ENCODE peak calls at places on chromosome 22, in seven cellular contexts. One of them, this sample, is unnamed. For H3K27me3, the result is how much of the 10 kb centered on the place peaks cover.

GRCh38 chr22:29914165-29914564 is 31.2 kb downstream of the MTMR3 start:
- DNase-seq in Peyer's patch: no peak
- DNase-seq in left ventricle myocardium inferior: no peak
- DNase-seq in pancreas: no peak
- DNase-seq in HL-60: no peak
- DNase-seq in heart right ventricle: no peak
- DNase-seq in heart left ventricle: no peak
- DNase-seq in this sample: no peak

GRCh38 chr22:25478573-25478972 is 85.9 kb upstream of the GRK3 start:
- DNase-seq in Peyer's patch: no peak
- DNase-seq in left ventricle myocardium inferior: no peak
- DNase-seq in pancreas: no peak
- DNase-seq in HL-60: no peak
- DNase-seq in heart right ventricle: no peak
- DNase-seq in heart left ventricle: no peak
- DNase-seq in this sample: no peak

GRCh38 chr22:19503869-19504268 is 20.3 kb downstream of the CLDN5 start:
- DNase-seq in Peyer's patch: no peak
- DNase-seq in left ventricle myocardium inferior: no peak
- DNase-seq in pancreas: no peak
- DNase-seq in HL-60: no peak
- DNase-seq in heart right ventricle: no peak
- DNase-seq in heart left ventricle: no peak
- DNase-seq in this sample: no peak

GRCh38 chr22:31327786-31328544 is 18.2 kb downstream of the PATZ1 start:
- DNase-seq in Peyer's patch: no peak
- DNase-seq in left ventricle myocardium inferior: no peak
- DNase-seq in pancreas: no peak
- DNase-seq in HL-60: no peak
- DNase-seq in heart right ventricle: no peak
- DNase-seq in heart left ventricle: no peak
- DNase-seq in this sample: no peak

GRCh38 chr22:23276656-23277582 is 96.6 kb downstream of the BCR start:
- DNase-seq in Peyer's patch: no peak
- DNase-seq in left ventricle myocardium inferior: no peak
- DNase-seq in pancreas: no peak
- DNase-seq in HL-60: no peak
- DNase-seq in heart right ventricle: no peak
- DNase-seq in heart left ventricle: no peak
- DNase-seq in this sample: no peak

GRCh38 chr22:47372596-47373385 is 610.3 kb downstream of the TBC1D22A start:
- DNase-seq in Peyer's patch: peak
- DNase-seq in left ventricle myocardium inferior: no peak
- DNase-seq in pancreas: no peak
- DNase-seq in HL-60: no peak
- DNase-seq in heart right ventricle: no peak
- DNase-seq in heart left ventricle: no peak
- DNase-seq in this sample: no peak

GRCh38 chr22:39266398-39267030 is 21.7 kb upstream of the PDGFB start:
- DNase-seq in Peyer's patch: no peak
- DNase-seq in left ventricle myocardium inferior: no peak
- DNase-seq in pancreas: no peak
- DNase-seq in HL-60: peak
- DNase-seq in heart right ventricle: no peak
- DNase-seq in heart left ventricle: no peak
- DNase-seq in this sample: peak

GRCh38 chr22:20885017-20885556 is 26.3 kb downstream of the SNAP29 start:
- DNase-seq in Peyer's patch: no peak
- DNase-seq in left ventricle myocardium inferior: no peak
- DNase-seq in pancreas: no peak
- DNase-seq in HL-60: no peak
- DNase-seq in heart right ventricle: no peak
- DNase-seq in heart left ventricle: no peak
- DNase-seq in this sample: no peak

GRCh38 chr22:26314656-26315055 is 114.4 kb upstream of the ASPHD2 start:
- DNase-seq in Peyer's patch: no peak
- DNase-seq in left ventricle myocardium inferior: no peak
- DNase-seq in pancreas: no peak
- DNase-seq in HL-60: no peak
- DNase-seq in heart right ventricle: no peak
- DNase-seq in heart left ventricle: no peak
- DNase-seq in this sample: no peak

GRCh38 chr22:27107824-27108223 is 450.4 kb downstream of the MIAT start:
- DNase-seq in Peyer's patch: peak
- DNase-seq in left ventricle myocardium inferior: peak
- DNase-seq in pancreas: peak
- DNase-seq in HL-60: no peak
- DNase-seq in heart right ventricle: peak
- DNase-seq in heart left ventricle: peak
- DNase-seq in this sample: no peak

GRCh38 chr22:31102441-31103081 is 4.8 kb downstream of the SELENOM start:
- DNase-seq in Peyer's patch: peak
- DNase-seq in left ventricle myocardium inferior: peak
- DNase-seq in pancreas: no peak
- DNase-seq in HL-60: no peak
- DNase-seq in heart right ventricle: peak
- DNase-seq in heart left ventricle: peak
- DNase-seq in this sample: no peak

GRCh38 chr22:44195189-44195871 is 14.6 kb downstream of the PARVG start:
- DNase-seq in Peyer's patch: peak
- DNase-seq in left ventricle myocardium inferior: no peak
- DNase-seq in pancreas: peak
- DNase-seq in HL-60: no peak
- DNase-seq in heart right ventricle: no peak
- DNase-seq in heart left ventricle: no peak
- DNase-seq in this sample: no peak

GRCh38 chr22:48244388-48245118 is 1482.1 kb downstream of the TBC1D22A start:
- DNase-seq in Peyer's patch: no peak
- DNase-seq in left ventricle myocardium inferior: no peak
- DNase-seq in pancreas: peak
- DNase-seq in HL-60: no peak
- DNase-seq in heart right ventricle: no peak
- DNase-seq in heart left ventricle: no peak
- DNase-seq in this sample: no peak

GRCh38 chr22:29307658-29308147 is 1.3 kb downstream of the GAS2L1 start:
- DNase-seq in Peyer's patch: no peak
- DNase-seq in left ventricle myocardium inferior: no peak
- DNase-seq in pancreas: no peak
- DNase-seq in HL-60: no peak
- DNase-seq in heart right ventricle: no peak
- DNase-seq in heart left ventricle: no peak
- DNase-seq in this sample: no peak

GRCh38 chr22:25840162-25840561 is 98.2 kb downstream of the MYO18B start:
- DNase-seq in Peyer's patch: no peak
- DNase-seq in left ventricle myocardium inferior: no peak
- DNase-seq in pancreas: no peak
- DNase-seq in HL-60: no peak
- DNase-seq in heart right ventricle: no peak
- DNase-seq in heart left ventricle: no peak
- DNase-seq in this sample: no peak

GRCh38 chr22:28395920-28396447 is 283.7 kb downstream of the TTC28 start:
- DNase-seq in Peyer's patch: no peak
- DNase-seq in left ventricle myocardium inferior: no peak
- DNase-seq in pancreas: no peak
- DNase-seq in HL-60: no peak
- DNase-seq in heart right ventricle: no peak
- DNase-seq in heart left ventricle: no peak
- DNase-seq in this sample: no peak

GRCh38 chr22:19178065-19178658 is 374 bp downstream of the SLC25A1 start:
- DNase-seq in Peyer's patch: peak
- DNase-seq in left ventricle myocardium inferior: peak
- DNase-seq in pancreas: peak
- DNase-seq in HL-60: peak
- DNase-seq in heart right ventricle: no peak
- DNase-seq in heart left ventricle: peak
- DNase-seq in this sample: no peak

GRCh38 chr22:28899199-28899853 is 16.0 kb downstream of the ZNRF3 start:
- DNase-seq in Peyer's patch: no peak
- DNase-seq in left ventricle myocardium inferior: no peak
- DNase-seq in pancreas: no peak
- DNase-seq in HL-60: peak
- DNase-seq in heart right ventricle: no peak
- DNase-seq in heart left ventricle: no peak
- DNase-seq in this sample: no peak

GRCh38 chr22:27192135-27192900 is 534.9 kb downstream of the MIAT start:
- DNase-seq in Peyer's patch: no peak
- DNase-seq in left ventricle myocardium inferior: no peak
- DNase-seq in pancreas: no peak
- DNase-seq in HL-60: no peak
- DNase-seq in heart right ventricle: no peak
- DNase-seq in heart left ventricle: no peak
- DNase-seq in this sample: no peak

GRCh38 chr22:41445171-41446056 is 1.2 kb downstream of the TOB2 start:
- DNase-seq in Peyer's patch: peak
- DNase-seq in left ventricle myocardium inferior: peak
- DNase-seq in pancreas: no peak
- DNase-seq in HL-60: peak
- DNase-seq in heart right ventricle: peak
- DNase-seq in heart left ventricle: no peak
- DNase-seq in this sample: no peak

GRCh38 chr22:29060931-29061330 is 700 bp downstream of the C22orf31 start:
- DNase-seq in Peyer's patch: no peak
- DNase-seq in left ventricle myocardium inferior: no peak
- DNase-seq in pancreas: no peak
- DNase-seq in HL-60: no peak
- DNase-seq in heart right ventricle: no peak
- DNase-seq in heart left ventricle: no peak
- DNase-seq in this sample: no peak

GRCh38 chr22:48112687-48113521 is 1350.5 kb downstream of the TBC1D22A start:
- DNase-seq in Peyer's patch: no peak
- DNase-seq in left ventricle myocardium inferior: no peak
- DNase-seq in pancreas: no peak
- DNase-seq in HL-60: no peak
- DNase-seq in heart right ventricle: no peak
- DNase-seq in heart left ventricle: no peak
- DNase-seq in this sample: no peak

GRCh38 chr22:41517172-41518047 is 26.9 kb downstream of the POLR3H start:
- DNase-seq in Peyer's patch: peak
- DNase-seq in left ventricle myocardium inferior: peak
- DNase-seq in pancreas: peak
- DNase-seq in HL-60: peak
- DNase-seq in heart right ventricle: peak
- DNase-seq in heart left ventricle: no peak
- DNase-seq in this sample: peak

GRCh38 chr22:24325105-24325757 is 54.6 kb downstream of the SPECC1L start:
- DNase-seq in Peyer's patch: no peak
- DNase-seq in left ventricle myocardium inferior: no peak
- DNase-seq in pancreas: no peak
- DNase-seq in HL-60: peak
- DNase-seq in heart right ventricle: peak
- DNase-seq in heart left ventricle: no peak
- DNase-seq in this sample: no peak

GRCh38 chr22:23214398-23214797 is 34.1 kb downstream of the BCR start:
- DNase-seq in Peyer's patch: peak
- DNase-seq in left ventricle myocardium inferior: no peak
- DNase-seq in pancreas: peak
- DNase-seq in HL-60: no peak
- DNase-seq in heart right ventricle: no peak
- DNase-seq in heart left ventricle: no peak
- DNase-seq in this sample: no peak

GRCh38 chr22:46260038-46260437 is 3.1 kb downstream of the PKDREJ start:
- DNase-seq in Peyer's patch: peak
- DNase-seq in left ventricle myocardium inferior: no peak
- DNase-seq in pancreas: no peak
- DNase-seq in HL-60: no peak
- DNase-seq in heart right ventricle: no peak
- DNase-seq in heart left ventricle: no peak
- DNase-seq in this sample: no peak

GRCh38 chr22:46263208-46263575 is at the start of gene PKDREJ:
- DNase-seq in Peyer's patch: no peak
- DNase-seq in left ventricle myocardium inferior: no peak
- DNase-seq in pancreas: no peak
- DNase-seq in HL-60: no peak
- DNase-seq in heart right ventricle: no peak
- DNase-seq in heart left ventricle: no peak
- DNase-seq in this sample: no peak

GRCh38 chr22:46259374-46259773 is 3.8 kb downstream of the PKDREJ start:
- DNase-seq in Peyer's patch: peak
- DNase-seq in left ventricle myocardium inferior: no peak
- DNase-seq in pancreas: no peak
- DNase-seq in HL-60: peak
- DNase-seq in heart right ventricle: no peak
- DNase-seq in heart left ventricle: no peak
- DNase-seq in this sample: no peak

GRCh38 chr22:46267431-46268279 is at the start of gene TTC38:
- DNase-seq in Peyer's patch: peak
- DNase-seq in left ventricle myocardium inferior: peak
- DNase-seq in pancreas: peak
- DNase-seq in HL-60: peak
- DNase-seq in heart right ventricle: peak
- DNase-seq in heart left ventricle: peak
- DNase-seq in this sample: peak

GRCh38 chr22:46262449-46263207 is 515 bp downstream of the PKDREJ start:
- DNase-seq in Peyer's patch: peak
- DNase-seq in left ventricle myocardium inferior: peak
- DNase-seq in pancreas: peak
- DNase-seq in HL-60: no peak
- DNase-seq in heart right ventricle: peak
- DNase-seq in heart left ventricle: peak
- DNase-seq in this sample: peak
- H3K27me3 ChIP-seq in Peyer's patch: under half
- H3K27me3 ChIP-seq in left ventricle myocardium inferior: under half
- H3K27me3 ChIP-seq in pancreas: under half
- H3K27me3 ChIP-seq in HL-60: under half
- H3K27me3 ChIP-seq in heart right ventricle: under half
- H3K27me3 ChIP-seq in heart left ventricle: under half
- H3K27me3 ChIP-seq in this sample: under half

DNA sequence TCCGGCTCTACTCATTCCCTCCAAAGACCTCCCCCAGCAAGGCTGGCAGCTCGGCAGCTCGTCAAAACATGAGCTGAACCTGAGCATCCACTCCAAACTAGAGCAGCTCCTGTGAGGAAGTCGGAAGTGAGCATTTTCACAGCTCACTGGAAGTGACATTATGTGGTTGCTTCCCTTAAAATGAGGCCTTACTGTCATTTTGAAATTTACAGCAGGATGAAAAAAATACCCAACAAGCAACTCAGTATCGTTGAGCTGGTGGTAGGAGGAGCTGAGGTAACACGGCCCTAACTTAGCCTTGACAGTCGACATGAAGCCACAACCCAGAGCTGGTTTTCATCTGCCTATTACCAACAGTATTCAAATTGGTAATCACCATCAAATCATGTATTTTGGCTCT is 38.0 kb upstream of the ARFGAP3 start:
- DNase-seq in Peyer's patch: no peak
- DNase-seq in left ventricle myocardium inferior: no peak
- DNase-seq in pancreas: no peak
- DNase-seq in HL-60: peak
- DNase-seq in heart right ventricle: no peak
- DNase-seq in heart left ventricle: no peak
- DNase-seq in this sample: no peak
- H3K27ac ChIP-seq in Peyer's patch: peak
- H3K27ac ChIP-seq in left ventricle myocardium inferior: peak
- H3K27ac ChIP-seq in pancreas: peak
- H3K27ac ChIP-seq in HL-60: peak
- H3K27ac ChIP-seq in heart right ventricle: peak
- H3K27ac ChIP-seq in heart left ventricle: no peak
- H3K27ac ChIP-seq in this sample: peak

GRCh38 chr22:32421484-32421883 is 9.4 kb upstream of the RTCB start:
- DNase-seq in Peyer's patch: no peak
- DNase-seq in left ventricle myocardium inferior: no peak
- DNase-seq in pancreas: no peak
- DNase-seq in HL-60: no peak
- DNase-seq in heart right ventricle: no peak
- DNase-seq in heart left ventricle: no peak
- DNase-seq in this sample: no peak
- H3K27me3 ChIP-seq in Peyer's patch: under half
- H3K27me3 ChIP-seq in left ventricle myocardium inferior: half or more
- H3K27me3 ChIP-seq in pancreas: under half
- H3K27me3 ChIP-seq in HL-60: under half
- H3K27me3 ChIP-seq in heart right ventricle: half or more
- H3K27me3 ChIP-seq in heart left ventricle: under half
- H3K27me3 ChIP-seq in this sample: under half

GRCh38 chr22:36457688-36458450 is 23.6 kb downstream of the TXN2 start:
- DNase-seq in Peyer's patch: no peak
- DNase-seq in left ventricle myocardium inferior: peak
- DNase-seq in pancreas: no peak
- DNase-seq in HL-60: no peak
- DNase-seq in heart right ventricle: peak
- DNase-seq in heart left ventricle: peak
- DNase-seq in this sample: no peak
- H3K27ac ChIP-seq in Peyer's patch: peak
- H3K27ac ChIP-seq in left ventricle myocardium inferior: peak
- H3K27ac ChIP-seq in pancreas: peak
- H3K27ac ChIP-seq in HL-60: no peak
- H3K27ac ChIP-seq in heart right ventricle: peak
- H3K27ac ChIP-seq in heart left ventricle: peak
- H3K27ac ChIP-seq in this sample: peak